ENCODE peak calls at places on chromosomes 2 and 18, in four cellular contexts. Q, S, N and X are unnamed samples.

GRCh38 chr2:19667536-19667949 is 234.2 kb downstream of the TTC32 start:
- DNase-seq in S (no peak), Q (no peak), N (no peak), X (no peak)

GRCh38 chr2:36662638-36663037 is 33.9 kb upstream of the VIT start:
- DNase-seq in S (no peak), N (no peak), Q (no peak), X (no peak)

GRCh38 chr2:36562973-36563532 is 34.9 kb downstream of the FEZ2 start:
- DNase-seq in Q (no peak), N (peak; percentile 47), S (no peak), X (no peak)

GRCh38 chr2:193101591-193101990 is 906.9 kb upstream of the TMEFF2 start:
- DNase-seq in Q (peak; percentile 35), N (no peak), S (no peak), X (no peak)

GRCh38 chr2:10048501-10049171 is 5.3 kb downstream of the KLF11 start:
- DNase-seq in N (peak; percentile 50), S (peak; percentile 67), Q (peak; percentile 72), X (no peak)

GRCh38 chr2:221402072-221402471 is 170.0 kb downstream of the EPHA4 start:
- DNase-seq in S (no peak), Q (no peak), N (no peak), X (no peak)

GRCh38 chr2:70827388-70827787 is 7.0 kb upstream of the CLEC4F start:
- DNase-seq in N (no peak), S (no peak), Q (no peak), X (no peak)

GRCh38 chr2:75640621-75641121 is 5.9 kb upstream of the MRPL19 start:
- DNase-seq in S (peak; percentile 69), Q (peak; percentile 82), N (peak; percentile 66), X (no peak)

GRCh38 chr2:226048625-226049024 is 649.1 kb downstream of the NYAP2 start:
- DNase-seq in Q (no peak), N (peak; percentile 76), S (peak; percentile 32), X (peak; percentile 65)

GRCh38 chr18:73060666-73061270 is 193.0 kb upstream of the NETO1 start:
- DNase-seq in S (no peak), Q (no peak), N (peak; percentile 1), X (peak; percentile 62)

GRCh38 chr2:21916934-21917522 is 793.3 kb downstream of the TDRD15 start:
- DNase-seq in N (no peak), Q (no peak), S (no peak), X (no peak)

GRCh38 chr2:195363496-195363895 is 293.5 kb upstream of the SLC39A10 start:
- DNase-seq in Q (no peak), S (no peak), N (peak; percentile 84), X (no peak)

GRCh38 chr2:177552414-177553175 is 160.0 kb downstream of the AGPS start:
- DNase-seq in Q (peak; percentile 96), S (peak; percentile 97), N (peak; percentile 76), X (peak; percentile 57)
- TF ChIP-seq CTCF in Q (peak; percentile 21), S (no peak), N (no peak), X (no peak)

GRCh38 chr2:219496247-219496646 is 2.4 kb upstream of the GMPPA start:
- DNase-seq in Q (no peak), N (no peak), S (no peak), X (no peak)
- H3K27me3 ChIP-seq in Q (peaks cover 8% of the 10 kb centered on the region), N (peaks cover 14% of the 10 kb centered on the region), S (peaks cover 72% of the 10 kb centered on the region), X (peaks cover 66% of the 10 kb centered on the region)

GRCh38 chr2:218224206-218224605 is 7.2 kb downstream of the ARPC2 start:
- DNase-seq in N (no peak), S (no peak), Q (no peak), X (no peak)

GRCh38 chr2:218218409-218219185 is 1.6 kb downstream of the ARPC2 start:
- DNase-seq in Q (no peak), N (peak; percentile 97), S (no peak), X (no peak)

GRCh38 chr2:218223046-218223445 is 6.1 kb downstream of the ARPC2 start:
- DNase-seq in Q (no peak), S (no peak), N (peak; percentile 65), X (no peak)

GRCh38 chr2:218219934-218220333 is 2.9 kb downstream of the ARPC2 start:
- DNase-seq in Q (no peak), N (no peak), S (no peak), X (no peak)

DNA sequence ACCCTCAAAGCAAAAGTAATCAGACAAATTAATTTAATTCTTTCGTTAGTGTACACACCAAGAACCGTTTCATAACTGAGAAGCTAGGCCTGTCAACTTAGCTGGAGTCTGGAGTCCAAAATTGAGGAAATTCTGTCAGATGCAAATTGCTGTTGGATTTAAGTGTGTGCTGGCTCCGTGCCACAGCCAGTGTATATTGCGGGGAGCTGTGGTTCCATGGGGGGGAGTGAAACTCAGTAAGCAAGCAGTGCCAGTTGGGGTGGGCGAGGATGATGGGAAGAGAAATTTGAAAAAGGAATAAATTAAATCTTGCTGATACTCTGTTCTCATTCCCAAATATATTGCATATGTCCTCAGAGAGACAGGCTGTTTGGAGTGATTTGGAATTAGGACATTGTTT is 4.0 kb downstream of the ARPC2 start:
- DNase-seq in N (no peak), Q (no peak), S (no peak), X (no peak)
- H3K4me3 ChIP-seq in N (no peak overlapping the region), Q (no peak overlapping the region), S (no peak overlapping the region), X (no peak overlapping the region)

GRCh38 chr2:136361521-136361920 is 243.6 kb upstream of the CXCR4 start:
- DNase-seq in N (peak; percentile 35), S (no peak), Q (no peak), X (no peak)
- TF ChIP-seq CTCF in N (no peak), S (no peak), Q (no peak), X (no peak)